ENCODE peak calls at places on chromosomes 13 and 19, in five cellular contexts. X, N, Y, D and H are unnamed samples.

GRCh38 chr19:11495481-11495880 is 10.2 kb downstream of the ZNF653 start:
- DNase-seq in X (no peak), N (no peak), Y (no peak), D (no peak), H (no peak)

GRCh38 chr13:109941221-109941620 is 154.8 kb upstream of the IRS2 start:
- DNase-seq in X (no peak), N (no peak), Y (no peak), D (no peak), H (no peak)

GRCh38 chr19:57290970-57291369 is 10.7 kb downstream of the ZNF460 start:
- DNase-seq in X (no peak), N (no peak), Y (no peak), D (no peak), H (no peak)

GRCh38 chr19:40542197-40542859 is 34.3 kb upstream of the SHKBP1 start:
- DNase-seq in X (no peak), N (no peak), Y (peak), D (no peak), H (no peak)

GRCh38 chr19:6033744-6034264 is 55.9 kb upstream of the RANBP3 start:
- DNase-seq in X (no peak), N (no peak), Y (no peak), D (no peak), H (peak)

GRCh38 chr13:77751513-77752456 is 54.3 kb downstream of the SLAIN1 start:
- DNase-seq in X (no peak), N (peak), Y (peak), D (peak), H (no peak)

GRCh38 chr13:113972451-113973217 is 1.2 kb downstream of the C13orf46 start:
- DNase-seq in X (no peak), N (no peak), Y (no peak), D (no peak), H (no peak)

GRCh38 chr19:6047741-6048231 is 62.5 kb downstream of the RFX2 start:
- DNase-seq in X (no peak), N (no peak), Y (no peak), D (peak), H (peak)

GRCh38 chr19:46818812-46819211 is 30.4 kb upstream of the SLC1A5 start:
- DNase-seq in X (no peak), N (no peak), Y (no peak), D (no peak), H (no peak)

GRCh38 chr19:47284324-47284899 is 9.7 kb downstream of the INAFM1 start:
- DNase-seq in X (no peak), N (no peak), Y (no peak), D (no peak), H (no peak)

GRCh38 chr13:47549219-47549752 is 451.8 kb downstream of the SUCLA2 start:
- DNase-seq in X (no peak), N (no peak), Y (no peak), D (no peak), H (no peak)

GRCh38 chr13:110644892-110645521 is 29.7 kb downstream of the NAXD start:
- DNase-seq in X (no peak), N (no peak), Y (peak), D (peak), H (peak)